ENCODE peak calls at places on chromosomes 11 and 22, in seven cellular contexts. Y is SK-N-SH; Q is neural crest cell; K is naive thymus-derived CD4-positive, alpha-beta T cell; D is HS-5; B is tibial nerve; M is kidney glomerular epithelial cell. R is an unnamed sample.

GRCh38 chr22:42745118-42745517 is 24.4 kb upstream of the A4GALT start:
- DNase-seq in Y (no peak), B (no peak), D (no peak), Q (no peak), K (no peak), M (no peak), R (peak)

GRCh38 chr11:107840120-107840479 is 18.5 kb downstream of the SLC35F2 start:
- DNase-seq in Y (no peak), Q (no peak), D (no peak), M (peak), K (no peak), B (peak), R (no peak)

GRCh38 chr22:25352294-25352680 is 132.8 kb downstream of the CRYBB2 start:
- DNase-seq in M (no peak), K (no peak), D (no peak), Q (no peak), Y (no peak), B (no peak), R (no peak)

GRCh38 chr11:69638941-69639681 is 1.8 kb upstream of the CCND1 start:
- DNase-seq in B (peak), M (peak), Y (peak), K (no peak), Q (peak), D (peak), R (peak)

GRCh38 chr11:96337541-96338530 is 5.2 kb downstream of the MAML2 start:
- DNase-seq in B (no peak), Q (no peak), D (no peak), K (peak), M (no peak), Y (no peak), R (peak)

GRCh38 chr11:88375927-88376470 is 38.5 kb upstream of the CTSC start:
- DNase-seq in M (no peak), D (no peak), Q (no peak), B (no peak), Y (no peak), K (no peak), R (no peak)

GRCh38 chr11:70422692-70423522 is 24.6 kb downstream of the CTTN start:
- DNase-seq in B (no peak), Y (no peak), M (no peak), D (no peak), Q (no peak), K (no peak), R (no peak)

GRCh38 chr22:40400173-40400572 is 29.8 kb downstream of the SGSM3 start:
- DNase-seq in K (peak), Q (no peak), B (no peak), M (no peak), Y (no peak), D (no peak), R (no peak)

GRCh38 chr11:107549253-107549953 is 16.1 kb downstream of the ALKBH8 start:
- DNase-seq in K (peak), D (no peak), Y (peak), B (no peak), M (peak), Q (no peak), R (peak)

GRCh38 chr11:68146704-68147474 is 25.7 kb upstream of the CHKA start:
- DNase-seq in Y (peak), K (no peak), M (peak), D (no peak), Q (no peak), B (no peak), R (peak)

GRCh38 chr22:31625661-31626426 is 36.2 kb downstream of the PISD start:
- DNase-seq in Y (no peak), Q (peak), B (peak), K (no peak), M (no peak), D (no peak), R (peak)

GRCh38 chr11:19832166-19832750 is 119.6 kb downstream of the NAV2 start:
- DNase-seq in Y (no peak), B (no peak), Q (peak), K (no peak), D (no peak), M (no peak), R (no peak)

GRCh38 chr11:131592734-131593133 is 222.3 kb downstream of the NTM start:
- DNase-seq in M (no peak), K (no peak), Q (no peak), Y (peak), D (no peak), B (no peak), R (no peak)

GRCh38 chr22:43208703-43209522 is 22.0 kb upstream of the TTLL12 start:
- DNase-seq in K (no peak), D (no peak), Y (no peak), M (no peak), B (no peak), Q (no peak), R (no peak)

GRCh38 chr22:24060375-24060788 is 49.3 kb downstream of the CABIN1 start:
- DNase-seq in Y (no peak), K (no peak), B (peak), M (peak), Q (no peak), D (peak), R (peak)

GRCh38 chr11:36558511-36559413 is 9.0 kb upstream of the RAG1 start:
- DNase-seq in Q (no peak), Y (no peak), B (no peak), M (no peak), D (no peak), K (no peak), R (no peak)

GRCh38 chr11:65868076-65868667 is 4.4 kb downstream of the EFEMP2 start:
- DNase-seq in Q (no peak), M (no peak), D (no peak), B (no peak), Y (peak), K (peak), R (no peak)

GRCh38 chr22:50696799-50697561 is 24.4 kb downstream of the SHANK3 start:
- DNase-seq in M (no peak), Q (peak), K (no peak), Y (peak), D (no peak), B (no peak), R (peak)

GRCh38 chr11:83612891-83613766 is 327.0 kb upstream of the CCDC90B start:
- DNase-seq in Y (peak), Q (no peak), B (no peak), M (no peak), D (no peak), K (no peak), R (no peak)

GRCh38 chr11:100808904-100809491 is 121.9 kb downstream of the ARHGAP42 start:
- DNase-seq in B (no peak), D (peak), Y (no peak), M (peak), Q (no peak), K (no peak), R (peak)

GRCh38 chr11:42407379-42407778 is 904.4 kb upstream of the API5 start:
- DNase-seq in B (no peak), D (no peak), Q (peak), Y (peak), K (no peak), M (no peak), R (peak)

GRCh38 chr11:2688381-2689231 is 11.2 kb downstream of the KCNQ1OT1 start:
- DNase-seq in K (no peak), Y (no peak), Q (no peak), M (no peak), D (no peak), B (no peak), R (no peak)

GRCh38 chr11:74366576-74366975 is 31.7 kb downstream of the PGM2L1 start:
- DNase-seq in D (peak), M (peak), B (no peak), Q (no peak), Y (no peak), K (no peak), R (peak)

GRCh38 chr11:132848336-132848735 is 684.0 kb downstream of the OPCML start:
- DNase-seq in K (no peak), Q (no peak), D (no peak), M (no peak), B (no peak), Y (no peak), R (no peak)

GRCh38 chr22:46219650-46220049 is 30.4 kb downstream of the CDPF1 start:
- DNase-seq in Y (no peak), B (no peak), D (no peak), K (no peak), Q (no peak), M (no peak), R (no peak)

GRCh38 chr11:95378106-95378505 is 147.1 kb upstream of the SESN3 start:
- DNase-seq in M (no peak), D (no peak), K (no peak), Y (no peak), Q (no peak), B (no peak), R (no peak)

GRCh38 chr11:96149743-96150555 is 193.0 kb downstream of the MAML2 start:
- DNase-seq in B (no peak), K (no peak), Y (no peak), Q (no peak), M (peak), D (no peak), R (no peak)

GRCh38 chr11:17543041-17543440 is 1.2 kb downstream of the USH1C start:
- DNase-seq in Y (no peak), Q (no peak), M (no peak), B (no peak), K (no peak), D (no peak), R (no peak)

GRCh38 chr22:19691007-19691720 is 23.1 kb upstream of the SEPTIN5 start:
- DNase-seq in Q (no peak), M (no peak), Y (no peak), K (no peak), D (no peak), B (no peak), R (no peak)

GRCh38 chr11:34407121-34407813 is 31.5 kb upstream of the CAT start:
- DNase-seq in M (no peak), Y (no peak), D (no peak), K (no peak), Q (no peak), B (no peak), R (no peak)

GRCh38 chr11:130533871-130534270 is 85.4 kb downstream of the ADAMTS15 start:
- DNase-seq in Q (no peak), K (no peak), Y (no peak), D (no peak), B (no peak), M (no peak), R (no peak)

GRCh38 chr11:121152764-121153163 is 51.7 kb downstream of the TECTA start:
- DNase-seq in B (no peak), Y (no peak), K (no peak), M (no peak), Q (no peak), D (no peak), R (no peak)

GRCh38 chr11:132101861-132102260 is 731.4 kb downstream of the NTM start:
- DNase-seq in M (no peak), B (no peak), Q (no peak), K (no peak), Y (no peak), D (no peak), R (no peak)

GRCh38 chr11:120815260-120816100 is 208.4 kb upstream of the TBCEL start:
- DNase-seq in M (no peak), Y (no peak), B (no peak), K (no peak), D (no peak), Q (no peak), R (no peak)

GRCh38 chr22:46931881-46932280 is 169.4 kb downstream of the TBC1D22A start:
- DNase-seq in Q (no peak), M (no peak), Y (no peak), B (no peak), K (no peak), D (no peak), R (no peak)

GRCh38 chr22:29816128-29816527 is 21.9 kb downstream of the ASCC2 start:
- DNase-seq in K (no peak), Q (no peak), M (no peak), B (no peak), Y (no peak), D (no peak), R (no peak)

GRCh38 chr22:50459443-50460140 is 15.2 kb downstream of the SBF1 start:
- DNase-seq in M (no peak), B (no peak), Q (no peak), K (no peak), Y (no peak), D (no peak), R (no peak)